ENCODE peak calls at places on chromosomes 16 and 17, in seven cellular contexts. One of them, this sample, is unnamed.

GRCh38 chr16:87032554-87032953 is 284.6 kb downstream of the C16orf95 start:
- DNase-seq in WTC11: no peak
- DNase-seq in transverse colon: no peak
- DNase-seq in activated effector memory CD4-positive, alpha-beta T cell treated with anti-CD3 and anti-CD28 coated beads, Interleukin-2, amount 50 U/mL, for 16 hours: no peak
- DNase-seq in EL: no peak
- DNase-seq in nephron progenitor cell: no peak
- DNase-seq in ovary: no peak
- DNase-seq in this sample: no peak

GRCh38 chr17:74491645-74492044 is 25.2 kb downstream of the CD300A start:
- DNase-seq in nephron progenitor cell: no peak
- DNase-seq in EL: no peak
- DNase-seq in activated effector memory CD4-positive, alpha-beta T cell treated with anti-CD3 and anti-CD28 coated beads, Interleukin-2, amount 50 U/mL, for 16 hours: peak; percentile 10
- DNase-seq in WTC11: no peak
- DNase-seq in transverse colon: no peak
- DNase-seq in ovary: no peak
- DNase-seq in this sample: no peak

GRCh38 chr16:84672276-84673202 is 24.2 kb downstream of the KLHL36 start:
- DNase-seq in transverse colon: peak; percentile 83
- DNase-seq in nephron progenitor cell: peak; percentile 83
- DNase-seq in EL: peak; percentile 69
- DNase-seq in activated effector memory CD4-positive, alpha-beta T cell treated with anti-CD3 and anti-CD28 coated beads, Interleukin-2, amount 50 U/mL, for 16 hours: peak; percentile 94
- DNase-seq in ovary: peak; percentile 67
- DNase-seq in WTC11: peak; percentile 92
- DNase-seq in this sample: no peak

GRCh38 chr17:61478790-61479492 is 26.7 kb downstream of the TBX4 start:
- DNase-seq in activated effector memory CD4-positive, alpha-beta T cell treated with anti-CD3 and anti-CD28 coated beads, Interleukin-2, amount 50 U/mL, for 16 hours: peak; percentile 58
- DNase-seq in WTC11: no peak
- DNase-seq in EL: no peak
- DNase-seq in ovary: no peak
- DNase-seq in nephron progenitor cell: no peak
- DNase-seq in transverse colon: no peak
- DNase-seq in this sample: no peak

GRCh38 chr17:42097691-42098661 is at the start of gene ZNF385C:
- DNase-seq in transverse colon: no peak
- DNase-seq in WTC11: peak; percentile 59
- DNase-seq in activated effector memory CD4-positive, alpha-beta T cell treated with anti-CD3 and anti-CD28 coated beads, Interleukin-2, amount 50 U/mL, for 16 hours: peak; percentile 81
- DNase-seq in EL: no peak
- DNase-seq in nephron progenitor cell: peak; percentile 66
- DNase-seq in ovary: no peak
- DNase-seq in this sample: no peak

GRCh38 chr17:6435051-6435450 is at the start of gene AIPL1:
- DNase-seq in ovary: no peak
- DNase-seq in transverse colon: no peak
- DNase-seq in WTC11: no peak
- DNase-seq in nephron progenitor cell: no peak
- DNase-seq in activated effector memory CD4-positive, alpha-beta T cell treated with anti-CD3 and anti-CD28 coated beads, Interleukin-2, amount 50 U/mL, for 16 hours: no peak
- DNase-seq in EL: no peak
- DNase-seq in this sample: no peak

GRCh38 chr16:4266372-4266771 is 6.5 kb downstream of the TFAP4 start:
- DNase-seq in EL: no peak
- DNase-seq in nephron progenitor cell: no peak
- DNase-seq in WTC11: no peak
- DNase-seq in ovary: no peak
- DNase-seq in transverse colon: no peak
- DNase-seq in activated effector memory CD4-positive, alpha-beta T cell treated with anti-CD3 and anti-CD28 coated beads, Interleukin-2, amount 50 U/mL, for 16 hours: no peak
- DNase-seq in this sample: no peak

GRCh38 chr16:78108451-78108850 is 9.0 kb downstream of the WWOX start:
- DNase-seq in nephron progenitor cell: no peak
- DNase-seq in WTC11: no peak
- DNase-seq in ovary: no peak
- DNase-seq in activated effector memory CD4-positive, alpha-beta T cell treated with anti-CD3 and anti-CD28 coated beads, Interleukin-2, amount 50 U/mL, for 16 hours: no peak
- DNase-seq in EL: no peak
- DNase-seq in transverse colon: no peak
- DNase-seq in this sample: no peak

GRCh38 chr17:2564876-2565275 is 28.6 kb upstream of the PAFAH1B1 start:
- DNase-seq in EL: no peak
- DNase-seq in activated effector memory CD4-positive, alpha-beta T cell treated with anti-CD3 and anti-CD28 coated beads, Interleukin-2, amount 50 U/mL, for 16 hours: no peak
- DNase-seq in nephron progenitor cell: no peak
- DNase-seq in WTC11: no peak
- DNase-seq in ovary: no peak
- DNase-seq in transverse colon: peak; percentile 23
- DNase-seq in this sample: no peak

GRCh38 chr17:44075598-44076293 is 5.2 kb downstream of the G6PC3 start:
- DNase-seq in transverse colon: no peak
- DNase-seq in nephron progenitor cell: no peak
- DNase-seq in WTC11: no peak
- DNase-seq in ovary: no peak
- DNase-seq in activated effector memory CD4-positive, alpha-beta T cell treated with anti-CD3 and anti-CD28 coated beads, Interleukin-2, amount 50 U/mL, for 16 hours: no peak
- DNase-seq in EL: no peak
- DNase-seq in this sample: no peak

GRCh38 chr16:56262148-56262878 is 71.0 kb downstream of the GNAO1 start:
- DNase-seq in nephron progenitor cell: no peak
- DNase-seq in ovary: no peak
- DNase-seq in activated effector memory CD4-positive, alpha-beta T cell treated with anti-CD3 and anti-CD28 coated beads, Interleukin-2, amount 50 U/mL, for 16 hours: peak; percentile 83
- DNase-seq in EL: no peak
- DNase-seq in transverse colon: peak; percentile 38
- DNase-seq in WTC11: no peak
- DNase-seq in this sample: no peak

This sample was measured in T1000.